ENCODE peak calls at places on chromosomes 4 and X, in seven cellular contexts. W is T1000; I is NCI-H1092; C is kidney tubule cell; K is nucleus accumbens; N is stimulated activated CD4-positive, alpha-beta T cell treated with anti-CD3 and anti-CD28 coated beads, Interleukin-2, amount 100 ng/mL, for 24 hours; Z is epithelial cell of prostate. S is an unnamed sample.
A peak's percentile ranks its signal among the peaks of the same experiment; 100 is the strongest.

GRCh38 chr4:4667643-4668081 is 125.8 kb upstream of the STX18 start:
- DNase-seq in W (no peak), I (no peak), C (no peak), K (no peak), N (no peak), Z (no peak), S (no peak)

GRCh38 chr4:2793578-2793919 is 664 bp downstream of the SH3BP2 start:
- DNase-seq in W (no peak), I (no peak), C (peak; percentile 77), K (no peak), N (peak; percentile 70), Z (no peak), S (no peak)

GRCh38 chr4:137677851-137678250 is 145.6 kb upstream of the PCDH18 start:
- DNase-seq in W (no peak), I (no peak), C (peak; percentile 52), K (no peak), N (no peak), Z (no peak), S (no peak)

GRCh38 chr4:105145913-105146285 is 777 bp upstream of the TET2 start:
- DNase-seq in W (no peak), I (no peak), C (no peak), K (peak; percentile 36), N (peak; percentile 49), Z (no peak), S (no peak)

GRCh38 chr4:17865866-17866363 is 55.1 kb downstream of the NCAPG start:
- DNase-seq in W (no peak), I (no peak), C (no peak), K (no peak), N (no peak), Z (no peak), S (no peak)

GRCh38 chr4:3237711-3238560 is 11.0 kb upstream of the MSANTD1 start:
- DNase-seq in W (no peak), I (no peak), C (no peak), K (no peak), N (no peak), Z (no peak), S (no peak)

GRCh38 chr4:63302792-63303191 is 1106.5 kb downstream of the TECRL start:
- DNase-seq in W (no peak), I (no peak), C (no peak), K (no peak), N (no peak), Z (no peak), S (no peak)

GRCh38 chrX:8726031-8726652 is 5.8 kb downstream of the ANOS1 start:
- DNase-seq in W (peak; percentile 19), I (peak; percentile 84), C (no peak), K (no peak), N (no peak), Z (peak; percentile 14), S (peak; percentile 81)

GRCh38 chrX:8873956-8874355 is 72.8 kb upstream of the FAM9A start:
- DNase-seq in W (no peak), I (no peak), C (no peak), K (no peak), N (no peak), Z (no peak), S (no peak)

GRCh38 chrX:153732406-153732805 is 7.8 kb downstream of the ABCD1 start:
- DNase-seq in W (no peak), I (no peak), C (no peak), K (no peak), N (no peak), Z (no peak), S (peak; percentile 76)

GRCh38 chr4:88179261-88179660 is 20.8 kb upstream of the ABCG2 start:
- DNase-seq in W (no peak), I (no peak), C (no peak), K (no peak), N (no peak), Z (peak; percentile 40), S (no peak)

GRCh38 chr4:7341486-7342222 is 93.1 kb downstream of the PSAPL1 start:
- DNase-seq in W (no peak), I (no peak), C (peak; percentile 74), K (no peak), N (no peak), Z (no peak), S (no peak)

GRCh38 chr4:38834570-38834969 is 22.0 kb downstream of the TLR6 start:
- DNase-seq in W (no peak), I (no peak), C (no peak), K (no peak), N (no peak), Z (no peak), S (no peak)

GRCh38 chr4:8438743-8439142 is 1.8 kb downstream of the ACOX3 start:
- DNase-seq in W (no peak), I (no peak), C (peak; percentile 33), K (no peak), N (no peak), Z (no peak), S (no peak)

GRCh38 chr4:172601195-172601594 is 567.4 kb upstream of the GALNT7 start:
- DNase-seq in W (no peak), I (no peak), C (no peak), K (no peak), N (no peak), Z (no peak), S (no peak)

GRCh38 chr4:67451464-67451863 is 93.8 kb downstream of the CENPC start:
- DNase-seq in W (no peak), I (no peak), C (no peak), K (no peak), N (no peak), Z (no peak), S (no peak)

GRCh38 chr4:169311643-169312365 is 41.0 kb upstream of the SH3RF1 start:
- DNase-seq in W (no peak), I (peak; percentile 19), C (peak; percentile 62), K (no peak), N (no peak), Z (no peak), S (no peak)

GRCh38 chr4:180217070-180217469 is 2026.1 kb upstream of the TENM3 start:
- DNase-seq in W (no peak), I (no peak), C (no peak), K (no peak), N (no peak), Z (no peak), S (no peak)

GRCh38 chrX:38882894-38883620 is 81.8 kb downstream of the MID1IP1 start:
- DNase-seq in W (peak; percentile 46), I (no peak), C (peak; percentile 94), K (no peak), N (no peak), Z (peak; percentile 82), S (no peak)

GRCh38 chr4:99300934-99301333 is 10.1 kb upstream of the ADH1A start:
- DNase-seq in W (no peak), I (no peak), C (peak; percentile 67), K (no peak), N (no peak), Z (peak; percentile 27), S (no peak)

GRCh38 chr4:35689866-35690265 is 554.4 kb downstream of the ARAP2 start:
- DNase-seq in W (no peak), I (no peak), C (no peak), K (no peak), N (no peak), Z (no peak), S (no peak)

GRCh38 chr4:130747842-130748241 is 1651.9 kb downstream of the C4orf33 start:
- DNase-seq in W (no peak), I (no peak), C (no peak), K (no peak), N (no peak), Z (no peak), S (no peak)

GRCh38 chr4:93394488-93395185 is 433.9 kb upstream of the ATOH1 start:
- DNase-seq in W (no peak), I (no peak), C (no peak), K (no peak), N (no peak), Z (no peak), S (no peak)

GRCh38 chr4:152951348-152951747 is 15.2 kb downstream of the FHDC1 start:
- DNase-seq in W (no peak), I (no peak), C (peak; percentile 59), K (no peak), N (no peak), Z (no peak), S (no peak)

GRCh38 chr4:34202154-34202553 is 2042.2 kb downstream of the ARAP2 start:
- DNase-seq in W (no peak), I (no peak), C (peak; percentile 82), K (no peak), N (no peak), Z (no peak), S (no peak)

GRCh38 chrX:21438792-21439191 is 64.6 kb downstream of the CNKSR2 start:
- DNase-seq in W (no peak), I (no peak), C (no peak), K (no peak), N (no peak), Z (no peak), S (no peak)

GRCh38 chr4:21753084-21753760 is 195.3 kb downstream of the KCNIP4 start:
- DNase-seq in W (no peak), I (no peak), C (peak; percentile 64), K (no peak), N (no peak), Z (no peak), S (peak; percentile 21)

GRCh38 chr4:65367306-65367705 is 303.0 kb downstream of the EPHA5 start:
- DNase-seq in W (no peak), I (no peak), C (no peak), K (no peak), N (no peak), Z (no peak), S (no peak)

GRCh38 chr4:142354794-142355416 is 491.2 kb downstream of the INPP4B start:
- DNase-seq in W (no peak), I (no peak), C (no peak), K (no peak), N (peak; percentile 30), Z (no peak), S (no peak)

S was measured in PC-9.